ENCODE peak calls at places on chromosomes 11 and 22, in eight cellular contexts. One of them, this sample, is unnamed.

GRCh38 chr11:126307706-126308105 is 3.8 kb downstream of the DCPS start:
- DNase-seq in fibroblast of villous mesenchyme: peak; percentile 60
- DNase-seq in mammary epithelial cell: peak; percentile 37
- DNase-seq in nephron progenitor cell: peak; percentile 50
- DNase-seq in BJ: no peak
- DNase-seq in GM13977: no peak
- DNase-seq in HCT116: no peak
- DNase-seq in kidney epithelial cell: no peak
- DNase-seq in this sample: peak; percentile 45

GRCh38 chr11:124481365-124482323 is 36.1 kb upstream of the OR8B8 start:
- DNase-seq in GM13977: no peak
- DNase-seq in nephron progenitor cell: peak; percentile 14
- DNase-seq in fibroblast of villous mesenchyme: peak; percentile 66
- DNase-seq in kidney epithelial cell: no peak
- DNase-seq in mammary epithelial cell: peak; percentile 7
- DNase-seq in BJ: no peak
- DNase-seq in HCT116: no peak
- DNase-seq in this sample: peak; percentile 73

GRCh38 chr11:100674212-100674611 is 12.9 kb upstream of the ARHGAP42 start:
- DNase-seq in fibroblast of villous mesenchyme: no peak
- DNase-seq in mammary epithelial cell: no peak
- DNase-seq in HCT116: no peak
- DNase-seq in GM13977: no peak
- DNase-seq in nephron progenitor cell: no peak
- DNase-seq in kidney epithelial cell: no peak
- DNase-seq in BJ: no peak
- DNase-seq in this sample: no peak

GRCh38 chr22:45318558-45319318 is 9.0 kb downstream of the FAM118A start:
- DNase-seq in BJ: no peak
- DNase-seq in GM13977: peak; percentile 76
- DNase-seq in kidney epithelial cell: peak; percentile 16
- DNase-seq in nephron progenitor cell: no peak
- DNase-seq in fibroblast of villous mesenchyme: peak; percentile 74
- DNase-seq in mammary epithelial cell: peak; percentile 23
- DNase-seq in HCT116: no peak
- DNase-seq in this sample: no peak

GRCh38 chr11:85805387-85805786 is 5.6 kb downstream of the SYTL2 start:
- DNase-seq in mammary epithelial cell: peak; percentile 62
- DNase-seq in GM13977: no peak
- DNase-seq in fibroblast of villous mesenchyme: no peak
- DNase-seq in HCT116: no peak
- DNase-seq in kidney epithelial cell: no peak
- DNase-seq in BJ: no peak
- DNase-seq in nephron progenitor cell: no peak
- DNase-seq in this sample: no peak

GRCh38 chr11:111582163-111582562 is 20.1 kb upstream of the SIK2 start:
- DNase-seq in kidney epithelial cell: no peak
- DNase-seq in nephron progenitor cell: no peak
- DNase-seq in mammary epithelial cell: no peak
- DNase-seq in HCT116: no peak
- DNase-seq in fibroblast of villous mesenchyme: no peak
- DNase-seq in GM13977: no peak
- DNase-seq in BJ: no peak
- DNase-seq in this sample: no peak

GRCh38 chr11:33775064-33775807 is 916 bp upstream of the FBXO3 start:
- DNase-seq in BJ: no peak
- DNase-seq in nephron progenitor cell: no peak
- DNase-seq in fibroblast of villous mesenchyme: no peak
- DNase-seq in mammary epithelial cell: no peak
- DNase-seq in kidney epithelial cell: no peak
- DNase-seq in GM13977: no peak
- DNase-seq in HCT116: no peak
- DNase-seq in this sample: no peak

GRCh38 chr11:17275376-17276235 is 933 bp upstream of the NUCB2 start:
- DNase-seq in HCT116: no peak
- DNase-seq in kidney epithelial cell: no peak
- DNase-seq in GM13977: no peak
- DNase-seq in fibroblast of villous mesenchyme: no peak
- DNase-seq in nephron progenitor cell: no peak
- DNase-seq in BJ: no peak
- DNase-seq in mammary epithelial cell: peak; percentile 20
- DNase-seq in this sample: no peak

GRCh38 chr11:11038339-11039248 is 180.7 kb upstream of the ZBED5 start:
- DNase-seq in nephron progenitor cell: no peak
- DNase-seq in fibroblast of villous mesenchyme: no peak
- DNase-seq in kidney epithelial cell: no peak
- DNase-seq in BJ: no peak
- DNase-seq in GM13977: no peak
- DNase-seq in HCT116: no peak
- DNase-seq in mammary epithelial cell: no peak
- DNase-seq in this sample: no peak

GRCh38 chr22:22802346-22802970 is 85.2 kb upstream of the IGLL5 start:
- DNase-seq in mammary epithelial cell: no peak
- DNase-seq in GM13977: peak; percentile 40
- DNase-seq in kidney epithelial cell: no peak
- DNase-seq in BJ: no peak
- DNase-seq in fibroblast of villous mesenchyme: no peak
- DNase-seq in HCT116: no peak
- DNase-seq in nephron progenitor cell: no peak
- DNase-seq in this sample: no peak

GRCh38 chr11:78902771-78903507 is 328.3 kb upstream of the NARS2 start:
- DNase-seq in mammary epithelial cell: no peak
- DNase-seq in nephron progenitor cell: no peak
- DNase-seq in HCT116: no peak
- DNase-seq in fibroblast of villous mesenchyme: no peak
- DNase-seq in kidney epithelial cell: no peak
- DNase-seq in GM13977: no peak
- DNase-seq in BJ: no peak
- DNase-seq in this sample: no peak

GRCh38 chr11:68002575-68002942 is 1.3 kb downstream of the UNC93B1 start:
- DNase-seq in HCT116: no peak
- DNase-seq in nephron progenitor cell: no peak
- DNase-seq in mammary epithelial cell: no peak
- DNase-seq in BJ: no peak
- DNase-seq in GM13977: no peak
- DNase-seq in fibroblast of villous mesenchyme: no peak
- DNase-seq in kidney epithelial cell: no peak
- DNase-seq in this sample: no peak

GRCh38 chr11:86197448-86197847 is 47.1 kb upstream of the EED start:
- DNase-seq in fibroblast of villous mesenchyme: no peak
- DNase-seq in kidney epithelial cell: no peak
- DNase-seq in nephron progenitor cell: no peak
- DNase-seq in BJ: no peak
- DNase-seq in GM13977: no peak
- DNase-seq in mammary epithelial cell: no peak
- DNase-seq in HCT116: no peak
- DNase-seq in this sample: no peak

GRCh38 chr11:131616456-131616855 is 246.0 kb downstream of the NTM start:
- DNase-seq in BJ: no peak
- DNase-seq in kidney epithelial cell: no peak
- DNase-seq in fibroblast of villous mesenchyme: no peak
- DNase-seq in nephron progenitor cell: no peak
- DNase-seq in mammary epithelial cell: no peak
- DNase-seq in HCT116: no peak
- DNase-seq in GM13977: no peak
- DNase-seq in this sample: no peak
- TF ChIP-seq CTCF in BJ: no peak
- TF ChIP-seq CTCF in kidney epithelial cell: no peak
- TF ChIP-seq CTCF in fibroblast of villous mesenchyme: no peak
- TF ChIP-seq CTCF in nephron progenitor cell: no peak
- TF ChIP-seq CTCF in mammary epithelial cell: no peak
- TF ChIP-seq CTCF in HCT116: no peak
- TF ChIP-seq CTCF in GM13977: no peak
- TF ChIP-seq CTCF in this sample: no peak

DNA sequence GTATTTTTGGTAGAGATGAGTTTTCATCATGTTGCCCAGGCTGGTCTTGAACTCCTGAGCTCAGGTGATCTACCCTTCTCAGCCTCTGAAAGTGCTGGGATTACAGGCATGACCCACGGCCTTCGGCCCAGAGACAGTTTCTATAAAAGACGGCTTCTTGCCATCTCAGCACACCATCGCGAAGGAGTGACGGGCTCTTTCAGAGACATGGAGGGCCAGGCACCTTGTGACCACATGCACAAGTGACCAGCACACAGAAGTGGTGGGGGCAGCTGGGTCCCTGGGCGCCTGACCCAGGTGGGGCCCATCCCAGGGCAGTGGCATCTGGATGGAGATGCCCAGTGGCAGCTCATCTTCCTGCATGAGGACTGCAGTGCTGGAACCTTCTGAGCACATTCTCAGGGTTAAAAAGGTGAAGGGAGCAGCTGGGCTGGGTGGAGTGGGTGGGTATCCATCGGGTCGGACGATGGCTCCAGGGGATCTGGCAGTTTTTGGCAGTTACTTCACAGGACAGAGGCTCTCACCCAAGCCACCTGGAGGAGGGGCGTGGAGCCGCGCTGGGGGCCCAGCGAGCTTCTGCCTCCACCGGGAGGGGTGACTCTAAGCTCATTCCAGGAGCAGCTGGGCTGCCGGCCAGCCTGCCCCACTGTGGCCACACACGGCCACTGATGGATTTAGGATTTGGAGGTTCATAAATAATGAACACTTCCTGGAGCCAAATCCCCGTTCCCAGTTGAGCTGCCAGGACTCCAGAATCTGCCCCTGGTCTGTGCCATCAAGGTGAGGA is 373.0 kb downstream of the CTTN start:
- DNase-seq in fibroblast of villous mesenchyme: no peak
- DNase-seq in nephron progenitor cell: no peak
- DNase-seq in BJ: no peak
- DNase-seq in mammary epithelial cell: no peak
- DNase-seq in kidney epithelial cell: no peak
- DNase-seq in GM13977: no peak
- DNase-seq in HCT116: no peak
- DNase-seq in this sample: no peak
- TF ChIP-seq CTCF in fibroblast of villous mesenchyme: no peak
- TF ChIP-seq CTCF in nephron progenitor cell: no peak
- TF ChIP-seq CTCF in BJ: no peak
- TF ChIP-seq CTCF in mammary epithelial cell: no peak
- TF ChIP-seq CTCF in kidney epithelial cell: no peak
- TF ChIP-seq CTCF in GM13977: no peak
- TF ChIP-seq CTCF in HCT116: no peak
- TF ChIP-seq CTCF in this sample: no peak

DNA sequence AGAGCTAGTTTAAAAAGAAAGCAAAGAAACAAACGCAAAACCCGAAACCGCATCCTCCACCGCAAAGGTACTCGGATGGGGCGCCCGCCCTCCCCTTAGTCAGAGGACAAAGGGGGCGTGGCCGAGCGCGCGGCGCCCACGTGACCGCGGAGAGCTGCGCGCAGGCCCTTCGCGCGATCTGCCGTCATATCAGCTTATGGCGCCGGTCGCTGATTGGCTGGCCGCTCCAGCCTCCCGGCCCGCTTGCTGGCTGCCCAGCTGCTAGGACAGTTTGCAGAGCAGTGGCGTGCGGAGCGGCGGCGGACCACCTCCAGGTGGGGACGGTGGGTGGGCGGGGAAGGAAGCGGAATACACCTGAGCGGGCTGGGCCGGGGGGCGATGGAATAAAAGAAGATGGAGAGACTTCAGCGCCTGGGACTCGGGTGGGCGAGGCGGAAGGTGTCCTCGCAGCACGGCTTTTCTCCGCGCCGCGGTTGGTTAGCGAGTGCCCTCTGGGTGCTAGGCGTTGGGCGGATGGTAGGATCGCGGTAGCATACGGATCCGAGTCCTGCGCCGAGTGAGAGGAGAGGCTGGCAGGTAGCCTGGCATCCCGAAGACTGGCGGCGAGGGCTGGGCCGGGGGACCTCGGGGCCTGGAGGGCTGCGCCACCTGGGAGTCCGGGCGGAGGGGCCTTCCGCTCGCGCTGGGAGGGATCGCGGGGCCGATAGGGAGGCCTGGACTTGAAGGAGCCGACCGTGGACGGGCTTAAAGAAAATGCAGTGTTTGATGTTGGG is at the start of gene SC5D:
- DNase-seq in HCT116: peak; percentile 82
- DNase-seq in GM13977: peak; percentile 95
- DNase-seq in nephron progenitor cell: peak; percentile 96
- DNase-seq in mammary epithelial cell: peak; percentile 94
- DNase-seq in BJ: peak; percentile 50
- DNase-seq in fibroblast of villous mesenchyme: peak; percentile 94
- DNase-seq in kidney epithelial cell: peak; percentile 76
- DNase-seq in this sample: peak; percentile 92
- TF ChIP-seq CTCF in HCT116: no peak
- TF ChIP-seq CTCF in GM13977: peak; percentile 4
- TF ChIP-seq CTCF in nephron progenitor cell: no peak
- TF ChIP-seq CTCF in mammary epithelial cell: peak; percentile 10
- TF ChIP-seq CTCF in BJ: no peak
- TF ChIP-seq CTCF in fibroblast of villous mesenchyme: no peak
- TF ChIP-seq CTCF in kidney epithelial cell: no peak
- TF ChIP-seq CTCF in this sample: no peak

DNA sequence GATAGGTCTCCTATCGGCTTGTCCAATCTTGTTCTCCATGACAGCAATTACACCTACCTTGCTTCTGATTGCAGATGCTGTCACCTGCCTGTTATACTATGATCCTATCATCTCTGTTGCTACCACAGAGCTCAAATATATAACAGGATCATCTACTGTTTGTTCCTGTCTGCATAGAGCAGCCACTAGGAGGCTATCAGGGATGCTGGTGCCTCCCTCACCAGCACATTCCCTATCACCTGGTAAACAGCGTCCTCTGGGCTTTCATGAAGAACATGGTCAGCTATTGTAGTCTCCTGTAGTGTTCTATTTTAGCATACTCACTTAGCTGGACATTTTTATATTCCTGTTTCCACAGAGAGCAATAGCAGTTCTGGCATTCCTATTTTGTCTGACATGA is 87.8 kb upstream of the FAT3 start:
- DNase-seq in mammary epithelial cell: no peak
- DNase-seq in kidney epithelial cell: no peak
- DNase-seq in GM13977: no peak
- DNase-seq in BJ: no peak
- DNase-seq in HCT116: no peak
- DNase-seq in fibroblast of villous mesenchyme: no peak
- DNase-seq in nephron progenitor cell: no peak
- DNase-seq in this sample: peak; percentile 41
- TF ChIP-seq CTCF in mammary epithelial cell: peak; percentile 38
- TF ChIP-seq CTCF in kidney epithelial cell: peak; percentile 13
- TF ChIP-seq CTCF in GM13977: no peak
- TF ChIP-seq CTCF in BJ: no peak
- TF ChIP-seq CTCF in HCT116: no peak
- TF ChIP-seq CTCF in fibroblast of villous mesenchyme: no peak
- TF ChIP-seq CTCF in nephron progenitor cell: no peak
- TF ChIP-seq CTCF in this sample: peak; percentile 23

DNA sequence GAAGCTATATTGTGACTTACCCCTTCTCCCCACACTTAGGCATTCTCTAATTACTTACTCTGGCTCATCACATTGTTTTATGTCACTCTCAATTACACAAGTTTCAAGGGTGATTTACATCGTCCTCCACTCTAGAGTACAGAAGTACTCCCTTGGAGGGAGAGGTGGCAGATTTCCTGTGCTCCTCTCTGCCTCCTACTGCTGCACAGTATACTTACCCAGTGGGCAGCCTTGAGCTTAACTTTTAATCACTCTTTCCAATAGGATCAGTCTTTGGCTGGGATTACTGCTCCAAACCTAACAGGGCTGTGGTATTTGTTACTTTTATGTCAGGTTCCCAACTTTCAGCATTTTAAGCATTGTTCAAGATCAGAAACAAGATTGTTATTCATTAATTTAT is 211.5 kb downstream of the AASDHPPT start:
- DNase-seq in GM13977: no peak
- DNase-seq in fibroblast of villous mesenchyme: no peak
- DNase-seq in nephron progenitor cell: no peak
- DNase-seq in kidney epithelial cell: no peak
- DNase-seq in mammary epithelial cell: no peak
- DNase-seq in HCT116: no peak
- DNase-seq in BJ: no peak
- DNase-seq in this sample: no peak
- TF ChIP-seq CTCF in GM13977: no peak
- TF ChIP-seq CTCF in fibroblast of villous mesenchyme: no peak
- TF ChIP-seq CTCF in nephron progenitor cell: no peak
- TF ChIP-seq CTCF in kidney epithelial cell: no peak
- TF ChIP-seq CTCF in mammary epithelial cell: peak; percentile 10
- TF ChIP-seq CTCF in HCT116: no peak
- TF ChIP-seq CTCF in BJ: no peak
- TF ChIP-seq CTCF in this sample: no peak

This sample was measured in MCF 10A.